ENCODE peak calls at places on chromosomes 12 and 14, in six cellular contexts. One of them, this sample, is unnamed.

GRCh38 chr12:132145334-132145733 is 1.1 kb downstream of the NOC4L start:
- DNase-seq in fibroblast of mammary gland: no peak
- DNase-seq in nephron progenitor cell: no peak
- DNase-seq in CD4-positive, alpha-beta T cell: no peak
- DNase-seq in neural progenitor cell: no peak
- DNase-seq in ovary: no peak
- DNase-seq in this sample: no peak

GRCh38 chr12:116236986-116237385 is 40.5 kb downstream of the MED13L start:
- DNase-seq in CD4-positive, alpha-beta T cell: no peak
- DNase-seq in ovary: no peak
- DNase-seq in fibroblast of mammary gland: no peak
- DNase-seq in neural progenitor cell: peak; percentile 29
- DNase-seq in nephron progenitor cell: no peak
- DNase-seq in this sample: no peak

GRCh38 chr14:28987516-28987915 is 220.9 kb downstream of the FOXG1 start:
- DNase-seq in CD4-positive, alpha-beta T cell: no peak
- DNase-seq in ovary: no peak
- DNase-seq in nephron progenitor cell: no peak
- DNase-seq in neural progenitor cell: no peak
- DNase-seq in fibroblast of mammary gland: peak; percentile 40
- DNase-seq in this sample: no peak

GRCh38 chr14:66662374-66662773 is 154.4 kb downstream of the GPHN start:
- DNase-seq in neural progenitor cell: peak; percentile 38
- DNase-seq in fibroblast of mammary gland: peak; percentile 32
- DNase-seq in nephron progenitor cell: no peak
- DNase-seq in ovary: no peak
- DNase-seq in CD4-positive, alpha-beta T cell: no peak
- DNase-seq in this sample: no peak

GRCh38 chr14:68808696-68809095 is 15.8 kb upstream of the ZFP36L1 start:
- DNase-seq in neural progenitor cell: no peak
- DNase-seq in CD4-positive, alpha-beta T cell: no peak
- DNase-seq in fibroblast of mammary gland: no peak
- DNase-seq in nephron progenitor cell: no peak
- DNase-seq in ovary: no peak
- DNase-seq in this sample: no peak

GRCh38 chr12:14769837-14770494 is 33.3 kb downstream of the WBP11 start:
- DNase-seq in nephron progenitor cell: peak; percentile 84
- DNase-seq in fibroblast of mammary gland: peak; percentile 66
- DNase-seq in CD4-positive, alpha-beta T cell: peak; percentile 84
- DNase-seq in ovary: peak; percentile 82
- DNase-seq in neural progenitor cell: peak; percentile 90
- DNase-seq in this sample: no peak

GRCh38 chr14:52961060-52961639 is 10.3 kb upstream of the FERMT2 start:
- DNase-seq in neural progenitor cell: peak; percentile 69
- DNase-seq in nephron progenitor cell: peak; percentile 27
- DNase-seq in CD4-positive, alpha-beta T cell: peak; percentile 54
- DNase-seq in fibroblast of mammary gland: peak; percentile 79
- DNase-seq in ovary: peak; percentile 53
- DNase-seq in this sample: no peak

GRCh38 chr12:130634866-130635265 is 81.2 kb downstream of the RIMBP2 start:
- DNase-seq in ovary: no peak
- DNase-seq in neural progenitor cell: no peak
- DNase-seq in nephron progenitor cell: no peak
- DNase-seq in CD4-positive, alpha-beta T cell: no peak
- DNase-seq in fibroblast of mammary gland: no peak
- DNase-seq in this sample: peak; percentile 13

GRCh38 chr12:116495260-116495659 is 63.9 kb upstream of the MAP1LC3B2 start:
- DNase-seq in fibroblast of mammary gland: peak; percentile 56
- DNase-seq in nephron progenitor cell: no peak
- DNase-seq in neural progenitor cell: peak; percentile 23
- DNase-seq in ovary: no peak
- DNase-seq in CD4-positive, alpha-beta T cell: no peak
- DNase-seq in this sample: no peak

GRCh38 chr12:70741266-70741665 is 104.0 kb upstream of the PTPRB start:
- DNase-seq in fibroblast of mammary gland: no peak
- DNase-seq in ovary: no peak
- DNase-seq in nephron progenitor cell: no peak
- DNase-seq in CD4-positive, alpha-beta T cell: no peak
- DNase-seq in neural progenitor cell: no peak
- DNase-seq in this sample: no peak

GRCh38 chr12:46363582-46364299 is 8.8 kb downstream of the SLC38A2 start:
- DNase-seq in CD4-positive, alpha-beta T cell: no peak
- DNase-seq in ovary: no peak
- DNase-seq in fibroblast of mammary gland: no peak
- DNase-seq in nephron progenitor cell: no peak
- DNase-seq in neural progenitor cell: no peak
- DNase-seq in this sample: no peak

GRCh38 chr14:76968621-76969063 is 59.9 kb downstream of the IRF2BPL start:
- DNase-seq in CD4-positive, alpha-beta T cell: no peak
- DNase-seq in fibroblast of mammary gland: no peak
- DNase-seq in ovary: no peak
- DNase-seq in neural progenitor cell: no peak
- DNase-seq in nephron progenitor cell: no peak
- DNase-seq in this sample: no peak

GRCh38 chr14:54444701-54445100 is 3.5 kb upstream of the CNIH1 start:
- DNase-seq in ovary: no peak
- DNase-seq in CD4-positive, alpha-beta T cell: no peak
- DNase-seq in nephron progenitor cell: no peak
- DNase-seq in neural progenitor cell: no peak
- DNase-seq in fibroblast of mammary gland: peak; percentile 70
- DNase-seq in this sample: no peak

GRCh38 chr12:19035552-19035951 is 94.0 kb upstream of the PLEKHA5 start:
- DNase-seq in neural progenitor cell: no peak
- DNase-seq in fibroblast of mammary gland: peak; percentile 89
- DNase-seq in ovary: no peak
- DNase-seq in nephron progenitor cell: no peak
- DNase-seq in CD4-positive, alpha-beta T cell: no peak
- DNase-seq in this sample: no peak

GRCh38 chr14:95817271-95817670 is 59.4 kb upstream of the TUNAR start:
- DNase-seq in CD4-positive, alpha-beta T cell: no peak
- DNase-seq in fibroblast of mammary gland: no peak
- DNase-seq in nephron progenitor cell: no peak
- DNase-seq in neural progenitor cell: no peak
- DNase-seq in ovary: no peak
- DNase-seq in this sample: no peak

GRCh38 chr14:79856357-79856756 is 354.9 kb downstream of the DIO2 start:
- DNase-seq in CD4-positive, alpha-beta T cell: no peak
- DNase-seq in neural progenitor cell: no peak
- DNase-seq in nephron progenitor cell: no peak
- DNase-seq in fibroblast of mammary gland: peak; percentile 19
- DNase-seq in ovary: no peak
- DNase-seq in this sample: no peak

GRCh38 chr12:288687-289086 is 26.1 kb upstream of the SLC6A13 start:
- DNase-seq in nephron progenitor cell: no peak
- DNase-seq in ovary: no peak
- DNase-seq in neural progenitor cell: no peak
- DNase-seq in CD4-positive, alpha-beta T cell: no peak
- DNase-seq in fibroblast of mammary gland: peak; percentile 81
- DNase-seq in this sample: no peak

GRCh38 chr14:52546318-52546670 is 6.0 kb downstream of the TXNDC16 start:
- DNase-seq in ovary: no peak
- DNase-seq in neural progenitor cell: no peak
- DNase-seq in CD4-positive, alpha-beta T cell: no peak
- DNase-seq in nephron progenitor cell: no peak
- DNase-seq in fibroblast of mammary gland: no peak
- DNase-seq in this sample: no peak

GRCh38 chr12:88934163-88934747 is 354.0 kb upstream of the KITLG start:
- DNase-seq in fibroblast of mammary gland: peak; percentile 68
- DNase-seq in nephron progenitor cell: no peak
- DNase-seq in CD4-positive, alpha-beta T cell: no peak
- DNase-seq in neural progenitor cell: no peak
- DNase-seq in ovary: no peak
- DNase-seq in this sample: no peak

GRCh38 chr14:59215353-59215752 is 26.9 kb downstream of the DAAM1 start:
- DNase-seq in ovary: peak; percentile 63
- DNase-seq in fibroblast of mammary gland: peak; percentile 75
- DNase-seq in nephron progenitor cell: no peak
- DNase-seq in neural progenitor cell: no peak
- DNase-seq in CD4-positive, alpha-beta T cell: no peak
- DNase-seq in this sample: no peak

GRCh38 chr14:89618821-89619551 is 202.0 kb upstream of the FOXN3 start:
- DNase-seq in ovary: peak; percentile 59
- DNase-seq in CD4-positive, alpha-beta T cell: peak; percentile 71
- DNase-seq in neural progenitor cell: peak; percentile 90
- DNase-seq in fibroblast of mammary gland: peak; percentile 58
- DNase-seq in nephron progenitor cell: peak; percentile 79
- DNase-seq in this sample: no peak

GRCh38 chr12:124828264-124829007 is 35.2 kb downstream of the SCARB1 start:
- DNase-seq in nephron progenitor cell: no peak
- DNase-seq in neural progenitor cell: no peak
- DNase-seq in fibroblast of mammary gland: no peak
- DNase-seq in CD4-positive, alpha-beta T cell: no peak
- DNase-seq in ovary: no peak
- DNase-seq in this sample: no peak

GRCh38 chr12:32505546-32505945 is 106.2 kb downstream of the FGD4 start:
- DNase-seq in CD4-positive, alpha-beta T cell: no peak
- DNase-seq in ovary: no peak
- DNase-seq in nephron progenitor cell: no peak
- DNase-seq in neural progenitor cell: no peak
- DNase-seq in fibroblast of mammary gland: no peak
- DNase-seq in this sample: no peak

GRCh38 chr14:51211149-51211548 is 28.9 kb upstream of the TMX1 start:
- DNase-seq in ovary: no peak
- DNase-seq in nephron progenitor cell: no peak
- DNase-seq in neural progenitor cell: no peak
- DNase-seq in fibroblast of mammary gland: peak; percentile 74
- DNase-seq in CD4-positive, alpha-beta T cell: no peak
- DNase-seq in this sample: no peak

GRCh38 chr14:59728294-59728693 is 142.3 kb downstream of the RTN1 start:
- DNase-seq in CD4-positive, alpha-beta T cell: no peak
- DNase-seq in fibroblast of mammary gland: no peak
- DNase-seq in ovary: no peak
- DNase-seq in neural progenitor cell: peak; percentile 8
- DNase-seq in nephron progenitor cell: no peak
- DNase-seq in this sample: no peak

GRCh38 chr14:99718811-99719192 is 34.7 kb downstream of the CYP46A1 start:
- DNase-seq in ovary: no peak
- DNase-seq in fibroblast of mammary gland: no peak
- DNase-seq in neural progenitor cell: no peak
- DNase-seq in nephron progenitor cell: no peak
- DNase-seq in CD4-positive, alpha-beta T cell: no peak
- DNase-seq in this sample: no peak

GRCh38 chr14:99724196-99724891 is 40.2 kb downstream of the CYP46A1 start:
- DNase-seq in nephron progenitor cell: no peak
- DNase-seq in neural progenitor cell: no peak
- DNase-seq in CD4-positive, alpha-beta T cell: peak; percentile 11
- DNase-seq in fibroblast of mammary gland: peak; percentile 34
- DNase-seq in ovary: no peak
- DNase-seq in this sample: peak; percentile 75

GRCh38 chr14:99722741-99723140 is 38.6 kb downstream of the CYP46A1 start:
- DNase-seq in CD4-positive, alpha-beta T cell: no peak
- DNase-seq in nephron progenitor cell: no peak
- DNase-seq in neural progenitor cell: no peak
- DNase-seq in fibroblast of mammary gland: no peak
- DNase-seq in ovary: no peak
- DNase-seq in this sample: peak; percentile 36

GRCh38 chr14:99720941-99721791 is 37.1 kb downstream of the CYP46A1 start:
- DNase-seq in neural progenitor cell: no peak
- DNase-seq in nephron progenitor cell: no peak
- DNase-seq in CD4-positive, alpha-beta T cell: peak; percentile 16
- DNase-seq in ovary: no peak
- DNase-seq in fibroblast of mammary gland: no peak
- DNase-seq in this sample: peak; percentile 37

GRCh38 chr14:99721792-99722516 is 37.9 kb downstream of the CYP46A1 start:
- DNase-seq in ovary: no peak
- DNase-seq in CD4-positive, alpha-beta T cell: peak; percentile 19
- DNase-seq in fibroblast of mammary gland: no peak
- DNase-seq in neural progenitor cell: no peak
- DNase-seq in nephron progenitor cell: no peak
- DNase-seq in this sample: peak; percentile 77
- TF ChIP-seq CTCF in ovary: no peak
- TF ChIP-seq CTCF in CD4-positive, alpha-beta T cell: no peak
- TF ChIP-seq CTCF in fibroblast of mammary gland: no peak
- TF ChIP-seq CTCF in neural progenitor cell: no peak
- TF ChIP-seq CTCF in nephron progenitor cell: no peak
- TF ChIP-seq CTCF in this sample: no peak

DNA sequence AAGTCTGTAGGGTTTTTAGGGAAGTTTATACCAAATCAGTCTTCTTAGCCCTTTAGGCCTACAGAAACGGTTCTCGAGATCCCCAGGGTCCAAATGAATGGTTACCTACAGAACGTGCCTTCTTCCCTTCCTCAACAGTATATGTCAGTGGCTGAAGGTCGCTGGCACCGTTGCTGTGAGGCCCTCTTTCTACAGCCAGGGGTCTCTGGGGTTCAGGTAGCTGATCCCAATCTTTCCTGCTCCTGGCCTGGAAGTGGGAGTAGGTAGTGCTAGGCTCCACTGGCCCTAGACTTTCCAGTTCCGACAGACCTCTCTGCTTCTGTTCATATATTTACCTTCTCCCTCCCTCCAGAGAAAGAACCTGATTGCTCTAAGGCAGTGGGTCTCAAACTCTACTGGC is 6.4 kb upstream of the EGLN3 start:
- DNase-seq in neural progenitor cell: no peak
- DNase-seq in fibroblast of mammary gland: no peak
- DNase-seq in nephron progenitor cell: no peak
- DNase-seq in ovary: no peak
- DNase-seq in CD4-positive, alpha-beta T cell: no peak
- DNase-seq in this sample: no peak
- TF ChIP-seq CTCF in neural progenitor cell: no peak
- TF ChIP-seq CTCF in fibroblast of mammary gland: no peak
- TF ChIP-seq CTCF in nephron progenitor cell: no peak
- TF ChIP-seq CTCF in ovary: no peak
- TF ChIP-seq CTCF in CD4-positive, alpha-beta T cell: no peak
- TF ChIP-seq CTCF in this sample: no peak

GRCh38 chr14:104820669-104821228 is 19.8 kb downstream of the ZBTB42 start:
- DNase-seq in ovary: peak; percentile 65
- DNase-seq in fibroblast of mammary gland: peak; percentile 67
- DNase-seq in neural progenitor cell: peak; percentile 81
- DNase-seq in nephron progenitor cell: peak; percentile 77
- DNase-seq in CD4-positive, alpha-beta T cell: no peak
- DNase-seq in this sample: peak; percentile 86
- TF ChIP-seq CTCF in ovary: peak; percentile 37
- TF ChIP-seq CTCF in fibroblast of mammary gland: peak; percentile 53
- TF ChIP-seq CTCF in neural progenitor cell: peak; percentile 48
- TF ChIP-seq CTCF in nephron progenitor cell: peak; percentile 45
- TF ChIP-seq CTCF in CD4-positive, alpha-beta T cell: no peak
- TF ChIP-seq CTCF in this sample: peak; percentile 75

GRCh38 chr12:29593001-29593400 is 95.5 kb upstream of the OVCH1 start:
- DNase-seq in ovary: no peak
- DNase-seq in nephron progenitor cell: no peak
- DNase-seq in CD4-positive, alpha-beta T cell: no peak
- DNase-seq in fibroblast of mammary gland: no peak
- DNase-seq in neural progenitor cell: no peak
- DNase-seq in this sample: no peak

GRCh38 chr12:29589852-29590251 is 92.4 kb upstream of the OVCH1 start:
- DNase-seq in ovary: no peak
- DNase-seq in neural progenitor cell: no peak
- DNase-seq in CD4-positive, alpha-beta T cell: no peak
- DNase-seq in fibroblast of mammary gland: no peak
- DNase-seq in nephron progenitor cell: no peak
- DNase-seq in this sample: no peak

GRCh38 chr12:29589271-29589670 is 91.8 kb upstream of the OVCH1 start:
- DNase-seq in CD4-positive, alpha-beta T cell: no peak
- DNase-seq in ovary: no peak
- DNase-seq in fibroblast of mammary gland: peak; percentile 26
- DNase-seq in nephron progenitor cell: no peak
- DNase-seq in neural progenitor cell: no peak
- DNase-seq in this sample: no peak

GRCh38 chr12:29595071-29595755 is 97.7 kb upstream of the OVCH1 start:
- DNase-seq in ovary: no peak
- DNase-seq in neural progenitor cell: no peak
- DNase-seq in CD4-positive, alpha-beta T cell: no peak
- DNase-seq in nephron progenitor cell: no peak
- DNase-seq in fibroblast of mammary gland: no peak
- DNase-seq in this sample: no peak

GRCh38 chr12:29591140-29592020 is 93.9 kb upstream of the OVCH1 start:
- DNase-seq in nephron progenitor cell: peak; percentile 50
- DNase-seq in ovary: peak; percentile 28
- DNase-seq in fibroblast of mammary gland: peak; percentile 69
- DNase-seq in neural progenitor cell: peak; percentile 62
- DNase-seq in CD4-positive, alpha-beta T cell: no peak
- DNase-seq in this sample: no peak
- TF ChIP-seq CTCF in nephron progenitor cell: peak; percentile 47
- TF ChIP-seq CTCF in ovary: no peak
- TF ChIP-seq CTCF in fibroblast of mammary gland: peak; percentile 65
- TF ChIP-seq CTCF in neural progenitor cell: peak; percentile 49
- TF ChIP-seq CTCF in CD4-positive, alpha-beta T cell: no peak
- TF ChIP-seq CTCF in this sample: peak; percentile 72

This sample was measured in chondrocyte.